ENCODE peak calls at places on chromosomes 4 and X, in nine cellular contexts. K is heart left ventricle, F is AG10803, T is colonic mucosa, I is AG09309, X is tibial nerve, N is Calu3, S is upper lobe of right lung, L is kidney epithelial cell. B is an unnamed sample.
A peak's percentile ranks its signal among the peaks of the same experiment; 100 is the strongest.

GRCh38 chr4:1448589-1449420 is 42.6 kb upstream of the NKX1-1 start:
- DNase-seq in K (peak; percentile 12), S (no peak), X (no peak), L (no peak), I (no peak), T (peak; percentile 14), F (no peak), N (no peak), B (no peak)

GRCh38 chrX:23844502-23845138 is 61.6 kb downstream of the SAT1 start:
- DNase-seq in S (no peak), L (no peak), K (no peak), F (peak; percentile 4), T (peak; percentile 60), I (no peak), N (no peak), X (peak; percentile 7), B (no peak)

GRCh38 chr4:106149911-106150310 is 166.1 kb downstream of the TBCK start:
- DNase-seq in F (no peak), T (no peak), I (no peak), N (no peak), K (no peak), S (no peak), L (no peak), X (no peak), B (no peak)

GRCh38 chr4:6795821-6796220 is 13.3 kb downstream of the KIAA0232 start:
- DNase-seq in K (no peak), I (no peak), T (peak; percentile 68), X (no peak), L (no peak), F (no peak), N (no peak), S (no peak), B (no peak)

GRCh38 chr4:185841451-185841850 is 29.5 kb upstream of the SORBS2 start:
- DNase-seq in T (no peak), N (no peak), K (no peak), F (no peak), S (no peak), X (no peak), I (no peak), L (no peak), B (no peak)

GRCh38 chr4:7333024-7333780 is 101.5 kb downstream of the PSAPL1 start:
- DNase-seq in T (no peak), S (no peak), K (peak; percentile 16), X (no peak), F (no peak), L (no peak), N (no peak), I (no peak), B (no peak)

GRCh38 chr4:17447675-17448298 is 64.1 kb downstream of the QDPR start:
- DNase-seq in F (peak; percentile 77), X (peak; percentile 75), L (peak; percentile 23), T (peak; percentile 57), N (peak; percentile 59), K (no peak), I (peak; percentile 61), S (no peak), B (peak; percentile 74)

GRCh38 chr4:3314706-3315260 is 22.0 kb downstream of the RGS12 start:
- DNase-seq in L (no peak), I (no peak), T (peak; percentile 10), K (no peak), S (peak; percentile 41), N (no peak), X (no peak), F (no peak), B (no peak)

GRCh38 chr4:101254776-101255175 is 92.5 kb downstream of the PPP3CA start:
- DNase-seq in F (no peak), I (no peak), T (no peak), S (no peak), K (no peak), X (no peak), L (no peak), N (no peak), B (no peak)

GRCh38 chrX:74420194-74421035 is 878 bp upstream of the SLC16A2 start:
- DNase-seq in F (peak; percentile 76), I (peak; percentile 27), L (no peak), T (peak; percentile 51), N (peak; percentile 43), K (peak; percentile 77), S (peak; percentile 79), X (peak; percentile 30), B (peak; percentile 83)

GRCh38 chr4:6179362-6179761 is 21.0 kb downstream of the JAKMIP1 start:
- DNase-seq in K (no peak), N (no peak), F (no peak), X (no peak), L (no peak), I (no peak), S (no peak), T (no peak), B (no peak)

GRCh38 chrX:155068165-155068564 is 2.8 kb downstream of the CMC4 start:
- DNase-seq in I (peak; percentile 16), L (no peak), X (no peak), T (no peak), K (no peak), N (no peak), S (no peak), F (peak; percentile 45), B (no peak)

GRCh38 chr4:39061450-39061849 is 582 bp upstream of the KLHL5 start:
- DNase-seq in S (no peak), X (no peak), T (no peak), K (no peak), L (no peak), F (no peak), I (no peak), N (no peak), B (no peak)
- TF ChIP-seq CTCF in S (no peak), X (no peak), T (no peak), K (no peak), L (no peak), F (no peak), I (no peak), N (no peak), B (no peak)

GRCh38 chr4:82275431-82276423 is 98.1 kb downstream of the HNRNPD start:
- DNase-seq in N (no peak), T (no peak), K (no peak), F (no peak), I (no peak), X (no peak), L (no peak), S (no peak), B (no peak)
- TF ChIP-seq CTCF in N (no peak), T (no peak), K (no peak), F (no peak), I (no peak), X (no peak), L (no peak), S (no peak), B (no peak)

DNA sequence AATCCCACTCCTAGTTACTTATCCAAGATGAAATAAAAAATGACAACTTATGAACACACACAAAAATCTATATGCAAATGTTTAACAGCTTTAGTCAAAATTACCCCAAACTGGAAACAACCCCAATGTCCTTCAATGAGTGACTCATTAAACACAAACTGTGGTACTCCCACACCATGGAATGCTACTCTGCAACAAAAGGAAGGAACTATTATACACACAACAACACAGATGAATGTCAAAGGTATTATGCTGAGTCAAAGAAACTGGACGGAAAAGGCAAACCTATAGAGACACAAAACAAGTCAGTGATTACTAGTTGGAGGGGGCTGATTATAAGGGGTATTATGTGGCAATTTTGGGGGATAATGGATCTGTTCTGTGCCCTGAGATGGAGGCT is 40.5 kb downstream of the MED14 start:
- DNase-seq in K (no peak), I (no peak), S (no peak), X (no peak), N (no peak), F (no peak), T (no peak), L (no peak), B (no peak)
- TF ChIP-seq CTCF in K (no peak), I (no peak), S (no peak), X (no peak), N (no peak), F (no peak), T (no peak), L (no peak), B (no peak)

GRCh38 chr4:102430511-102430910 is 70.6 kb upstream of the NFKB1 start:
- DNase-seq in L (no peak), I (no peak), S (no peak), X (no peak), K (no peak), N (no peak), F (peak; percentile 8), T (no peak), B (no peak)

GRCh38 chr4:102437111-102437510 is 64.0 kb upstream of the NFKB1 start:
- DNase-seq in F (no peak), I (no peak), T (no peak), X (no peak), L (no peak), K (no peak), N (no peak), S (no peak), B (no peak)

GRCh38 chr4:102427599-102427998 is 73.6 kb upstream of the NFKB1 start:
- DNase-seq in L (no peak), T (no peak), F (no peak), N (no peak), K (no peak), I (no peak), X (no peak), S (no peak), B (no peak)

GRCh38 chr4:102429553-102429952 is 71.6 kb upstream of the NFKB1 start:
- DNase-seq in S (no peak), T (no peak), F (peak; percentile 72), L (peak; percentile 61), X (no peak), I (peak; percentile 57), K (no peak), N (no peak), B (no peak)

GRCh38 chr4:102431608-102431961 is 69.6 kb upstream of the NFKB1 start:
- DNase-seq in T (no peak), F (no peak), X (no peak), I (no peak), L (no peak), S (no peak), K (no peak), N (no peak), B (no peak)
- TF ChIP-seq CTCF in T (no peak), F (no peak), X (no peak), I (no peak), L (no peak), S (no peak), K (no peak), N (no peak), B (no peak)

DNA sequence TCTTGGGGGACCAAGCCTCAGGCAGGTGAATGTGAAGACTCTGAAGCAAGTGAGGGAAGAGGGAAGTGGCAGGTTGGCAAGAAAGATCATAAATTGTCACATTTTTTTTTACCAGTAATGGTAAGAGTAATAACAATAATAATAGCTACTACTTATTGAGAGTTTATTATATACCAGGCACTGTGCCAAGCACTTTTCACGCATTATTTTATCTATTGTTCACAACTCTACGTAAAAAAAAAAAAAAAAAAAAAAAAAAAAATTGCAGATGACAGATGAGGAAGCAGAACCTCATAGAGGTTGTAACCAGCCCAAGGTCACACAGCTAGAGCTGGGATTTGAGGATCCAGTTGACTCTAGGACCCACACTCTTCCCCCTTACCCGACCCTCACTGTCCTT is 40.9 kb downstream of the TSC22D3 start:
- DNase-seq in I (no peak), N (no peak), S (no peak), L (no peak), X (no peak), F (no peak), T (no peak), K (no peak), B (no peak)
- TF ChIP-seq CTCF in I (no peak), N (no peak), S (no peak), L (no peak), X (no peak), F (no peak), T (no peak), K (no peak), B (no peak)